ENCODE peak calls at places on chromosome 9, in eight cellular contexts. J is amniotic stem cell; U is IMR-90; D is T-helper 9 cell; P is stimulated activated naive B cell treated with anti-CD40 and anti-IgM and Interleukin-4, amounts not matched to agents 10 μg/mL and 1 μg/mL and 100 μg/mL, for 72 hours; T is fibroblast of mammary gland; O is NCI-H774; B is activated CD4-positive, alpha-beta T cell treated with anti-CD3 and anti-CD28 coated beads, Interleukin-2, amount 50 U/mL, for 48 hours. Q is an unnamed sample.

GRCh38 chr9:93891549-93892310 is 63.4 kb downstream of the BARX1 start:
- DNase-seq in P (no peak), O (no peak), J (no peak), U (no peak), B (no peak), D (no peak), T (no peak), Q (no peak)

GRCh38 chr9:70352802-70353201 is 61.7 kb downstream of the KLF9 start:
- DNase-seq in D (no peak), B (no peak), P (no peak), O (no peak), U (no peak), T (peak; percentile 25), J (no peak), Q (peak; percentile 23)

GRCh38 chr9:92406506-92406905 is 2.1 kb upstream of the OGN start:
- DNase-seq in O (no peak), D (no peak), B (peak; percentile 1), J (no peak), P (peak; percentile 26), U (no peak), T (no peak), Q (peak; percentile 60)

GRCh38 chr9:133737774-133738038 is 446 bp downstream of the SARDH start:
- DNase-seq in D (no peak), T (no peak), B (no peak), J (no peak), P (no peak), U (no peak), O (no peak), Q (no peak)

GRCh38 chr9:122370869-122371467 is at the start of gene PTGS1:
- DNase-seq in B (peak; percentile 10), P (peak; percentile 36), D (no peak), J (no peak), T (no peak), U (peak; percentile 38), O (peak; percentile 6), Q (no peak)

GRCh38 chr9:92961627-92962302 is 14.4 kb downstream of the FGD3 start:
- DNase-seq in B (peak; percentile 56), J (no peak), P (peak; percentile 11), O (no peak), U (no peak), T (no peak), D (no peak), Q (no peak)

GRCh38 chr9:133730994-133731715 is 7.0 kb downstream of the SARDH start:
- DNase-seq in J (no peak), U (no peak), T (no peak), P (no peak), O (no peak), B (no peak), D (no peak), Q (no peak)

GRCh38 chr9:89149726-89150125 is 28.9 kb downstream of the SHC3 start:
- DNase-seq in T (peak; percentile 82), B (no peak), O (no peak), J (peak; percentile 27), U (peak; percentile 82), D (no peak), P (no peak), Q (peak; percentile 81)

GRCh38 chr9:121269888-121270254 is 1.9 kb downstream of the GSN start:
- DNase-seq in U (no peak), J (no peak), D (no peak), T (peak; percentile 20), B (no peak), O (no peak), P (no peak), Q (no peak)

GRCh38 chr9:73200694-73201432 is 49.2 kb downstream of the ANXA1 start:
- DNase-seq in D (no peak), B (no peak), J (peak; percentile 34), U (peak; percentile 23), O (peak; percentile 55), P (no peak), T (peak; percentile 59), Q (peak; percentile 49)

GRCh38 chr9:114314256-114314867 is 8.5 kb upstream of the ORM1 start:
- DNase-seq in J (no peak), U (no peak), P (no peak), O (no peak), T (no peak), B (no peak), D (no peak), Q (no peak)

GRCh38 chr9:129891519-129891918 is 56.3 kb downstream of the USP20 start:
- DNase-seq in O (no peak), B (no peak), U (no peak), D (no peak), P (no peak), J (no peak), T (no peak), Q (no peak)

GRCh38 chr9:91222457-91222856 is 139.3 kb downstream of the AUH start:
- DNase-seq in J (no peak), D (no peak), O (no peak), P (no peak), T (no peak), U (no peak), B (no peak), Q (no peak)

GRCh38 chr9:69885474-69885929 is 64.9 kb downstream of the CFAP95 start:
- DNase-seq in J (no peak), P (no peak), B (no peak), D (no peak), U (no peak), T (no peak), O (no peak), Q (peak; percentile 45)

GRCh38 chr9:111891910-111892499 is 4.6 kb upstream of the UGCG start:
- DNase-seq in J (no peak), U (no peak), D (no peak), O (no peak), B (no peak), P (no peak), T (no peak), Q (peak; percentile 39)

GRCh38 chr9:15873573-15874177 is 320.8 kb downstream of the CCDC171 start:
- DNase-seq in J (peak; percentile 62), O (peak; percentile 60), D (no peak), B (no peak), T (peak; percentile 87), U (peak; percentile 74), P (no peak), Q (peak; percentile 67)

Q was measured in amniotic epithelial cell.